ENCODE peak calls at places on chromosomes 2 and 18, in eight cellular contexts. H is activated T-cell treated with anti-CD3 and anti-CD28 coated beads, Interleukin-2, amount 50 U/mL, for 72 hours; K is posterior vena cava; Q is fibroblast of pulmonary artery; M is astrocyte of the spinal cord; T is EL; N is HTR-8/SVneo; S is neural progenitor cell. A is an unnamed sample.

GRCh38 chr18:22691988-22692710 is 241.0 kb upstream of the RBBP8 start:
- DNase-seq in Q (peak; percentile 93), T (peak; percentile 88), H (no peak), N (no peak), K (no peak), M (peak; percentile 87), S (no peak), A (no peak)

GRCh38 chr2:30683240-30683956 is 123.8 kb downstream of the CAPN13 start:
- DNase-seq in H (no peak), N (no peak), T (no peak), M (no peak), S (no peak), K (no peak), Q (no peak), A (no peak)

GRCh38 chr2:236754234-236754924 is 184.8 kb downstream of the ACKR3 start:
- DNase-seq in N (no peak), H (no peak), T (no peak), K (no peak), Q (no peak), S (peak; percentile 42), M (no peak), A (no peak)

GRCh38 chr2:234980476-234981187 is 28.8 kb downstream of the SH3BP4 start:
- DNase-seq in K (no peak), M (peak; percentile 72), S (no peak), T (no peak), Q (peak; percentile 60), N (no peak), H (no peak), A (no peak)

GRCh38 chr2:239178954-239179353 is 221.9 kb downstream of the HDAC4 start:
- DNase-seq in Q (no peak), M (no peak), N (no peak), T (no peak), K (peak; percentile 73), H (no peak), S (no peak), A (no peak)

GRCh38 chr2:171711351-171711750 is 24.1 kb downstream of the DYNC1I2 start:
- DNase-seq in H (no peak), Q (peak; percentile 46), K (no peak), M (peak; percentile 24), N (no peak), S (no peak), T (peak; percentile 43), A (no peak)

GRCh38 chr2:238868067-238868524 is 20.2 kb downstream of the TWIST2 start:
- DNase-seq in M (peak; percentile 63), S (no peak), K (peak; percentile 54), T (peak; percentile 78), N (no peak), H (no peak), Q (peak; percentile 30), A (no peak)

GRCh38 chr2:20600756-20601325 is 50.1 kb downstream of the HS1BP3 start:
- DNase-seq in N (no peak), H (no peak), T (no peak), Q (peak; percentile 60), M (peak; percentile 52), K (no peak), S (no peak), A (no peak)

GRCh38 chr2:86523491-86523890 is 39.8 kb downstream of the CHMP3 start:
- DNase-seq in Q (no peak), M (no peak), S (no peak), K (no peak), N (no peak), H (no peak), T (no peak), A (no peak)

GRCh38 chr2:128310094-128310716 is 8.5 kb downstream of the HS6ST1 start:
- DNase-seq in T (no peak), H (no peak), S (no peak), Q (no peak), K (peak; percentile 43), M (no peak), N (no peak), A (no peak)

A was measured in HAP-1.